ENCODE peak calls at places on chromosomes 16 and 17, in four cellular contexts. One of them, this sample, is unnamed.

GRCh38 chr16:66898207-66898606 is 17.9 kb downstream of the PDP2 start:
- DNase-seq in K562: no peak
- DNase-seq in GM12878: no peak
- DNase-seq in HCT116: no peak
- DNase-seq in this sample: no peak

GRCh38 chr16:84732674-84733352 is 33.0 kb downstream of the USP10 start:
- DNase-seq in GM12878: no peak
- DNase-seq in HCT116: no peak
- DNase-seq in K562: peak; percentile 63
- DNase-seq in this sample: no peak

GRCh38 chr17:72244494-72244893 is 123.7 kb downstream of the SOX9 start:
- DNase-seq in GM12878: no peak
- DNase-seq in HCT116: no peak
- DNase-seq in K562: no peak
- DNase-seq in this sample: no peak

GRCh38 chr17:48596000-48596734 is 2.6 kb upstream of the HOXB5 start:
- DNase-seq in GM12878: no peak
- DNase-seq in HCT116: no peak
- DNase-seq in K562: no peak
- DNase-seq in this sample: no peak

GRCh38 chr16:72426416-72426815 is 254.5 kb upstream of the PMFBP1 start:
- DNase-seq in HCT116: no peak
- DNase-seq in K562: no peak
- DNase-seq in GM12878: no peak
- DNase-seq in this sample: no peak

GRCh38 chr16:3065069-3065741 is at the start of gene IL32:
- DNase-seq in K562: no peak
- DNase-seq in GM12878: no peak
- DNase-seq in HCT116: no peak
- DNase-seq in this sample: no peak

GRCh38 chr16:535446-536405 is 8.2 kb downstream of the CAPN15 start:
- DNase-seq in HCT116: peak; percentile 54
- DNase-seq in GM12878: no peak
- DNase-seq in K562: peak; percentile 60
- DNase-seq in this sample: no peak

GRCh38 chr17:64174686-64175456 is 44.9 kb upstream of the ERN1 start:
- DNase-seq in K562: no peak
- DNase-seq in HCT116: no peak
- DNase-seq in GM12878: no peak
- DNase-seq in this sample: no peak

GRCh38 chr16:58045096-58045495 is 19.5 kb downstream of the MMP15 start:
- DNase-seq in K562: no peak
- DNase-seq in HCT116: no peak
- DNase-seq in GM12878: no peak
- DNase-seq in this sample: no peak

GRCh38 chr16:81697321-81697885 is 81.7 kb upstream of the PLCG2 start:
- DNase-seq in K562: peak; percentile 79
- DNase-seq in HCT116: peak; percentile 51
- DNase-seq in GM12878: no peak
- DNase-seq in this sample: peak; percentile 82

GRCh38 chr17:41665566-41666335 is 22.9 kb upstream of the EIF1 start:
- DNase-seq in K562: peak; percentile 96
- DNase-seq in GM12878: peak; percentile 67
- DNase-seq in HCT116: peak; percentile 66
- DNase-seq in this sample: no peak

GRCh38 chr17:41667280-41668008 is 21.2 kb upstream of the EIF1 start:
- DNase-seq in GM12878: no peak
- DNase-seq in HCT116: no peak
- DNase-seq in K562: no peak
- DNase-seq in this sample: no peak

GRCh38 chr17:41664587-41665565 is 23.8 kb upstream of the EIF1 start:
- DNase-seq in GM12878: no peak
- DNase-seq in K562: no peak
- DNase-seq in HCT116: no peak
- DNase-seq in this sample: no peak

GRCh38 chr17:41666708-41667279 is 21.9 kb upstream of the EIF1 start:
- DNase-seq in K562: peak; percentile 89
- DNase-seq in HCT116: peak; percentile 52
- DNase-seq in GM12878: peak; percentile 66
- DNase-seq in this sample: no peak

GRCh38 chr17:41666336-41666680 is 22.4 kb upstream of the EIF1 start:
- DNase-seq in HCT116: no peak
- DNase-seq in GM12878: peak; percentile 75
- DNase-seq in K562: peak; percentile 32
- DNase-seq in this sample: no peak
- TF ChIP-seq EGR1 in HCT116: no peak
- TF ChIP-seq EGR1 in GM12878: peak; percentile 26
- TF ChIP-seq EGR1 in K562: no peak
- TF ChIP-seq EGR1 in this sample: no peak

GRCh38 chr17:70622382-70623260 is 453.3 kb downstream of the KCNJ2 start:
- DNase-seq in GM12878: no peak
- DNase-seq in HCT116: peak; percentile 38
- DNase-seq in K562: peak; percentile 14
- DNase-seq in this sample: peak; percentile 81
- TF ChIP-seq RAD21 in GM12878: peak; percentile 74
- TF ChIP-seq RAD21 in HCT116: peak; percentile 73
- TF ChIP-seq RAD21 in K562: peak; percentile 56
- TF ChIP-seq RAD21 in this sample: peak; percentile 93

GRCh38 chr17:65463242-65463641 is 98.2 kb downstream of the AXIN2 start:
- DNase-seq in HCT116: no peak
- DNase-seq in GM12878: no peak
- DNase-seq in K562: no peak
- DNase-seq in this sample: no peak
- TF ChIP-seq SP1 in HCT116: no peak
- TF ChIP-seq SP1 in GM12878: no peak
- TF ChIP-seq SP1 in K562: no peak
- TF ChIP-seq SP1 in this sample: no peak

GRCh38 chr17:66398059-66398458 is 95.6 kb downstream of the PRKCA start:
- DNase-seq in HCT116: no peak
- DNase-seq in GM12878: no peak
- DNase-seq in K562: no peak
- DNase-seq in this sample: no peak

GRCh38 chr17:66395961-66396360 is 93.5 kb downstream of the PRKCA start:
- DNase-seq in GM12878: no peak
- DNase-seq in HCT116: no peak
- DNase-seq in K562: no peak
- DNase-seq in this sample: no peak

GRCh38 chr17:66398617-66399016 is 96.2 kb downstream of the PRKCA start:
- DNase-seq in HCT116: no peak
- DNase-seq in K562: no peak
- DNase-seq in GM12878: no peak
- DNase-seq in this sample: no peak

GRCh38 chr17:66399441-66399840 is 97.0 kb downstream of the PRKCA start:
- DNase-seq in K562: no peak
- DNase-seq in HCT116: no peak
- DNase-seq in GM12878: no peak
- DNase-seq in this sample: no peak

DNA sequence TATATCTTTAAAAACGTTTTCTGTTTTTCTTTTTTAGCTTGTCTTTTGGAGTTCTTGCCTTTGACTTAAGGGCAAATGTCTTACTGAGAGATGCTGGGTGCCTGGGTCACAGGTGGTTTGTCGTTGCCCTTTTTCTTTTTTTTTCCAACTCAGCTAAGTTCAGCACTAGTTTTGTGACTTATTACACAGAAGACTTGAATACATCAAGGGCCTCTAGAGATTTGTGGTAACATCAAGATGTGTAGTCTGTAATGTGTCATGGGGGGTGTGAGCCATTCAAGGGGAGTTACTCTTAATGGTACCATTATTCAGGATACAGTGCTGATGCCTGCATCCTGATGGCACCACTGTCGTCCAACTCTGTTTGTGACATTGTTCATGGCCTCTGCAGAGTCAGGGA is 95.1 kb downstream of the PRKCA start:
- DNase-seq in GM12878: no peak
- DNase-seq in K562: no peak
- DNase-seq in HCT116: no peak
- DNase-seq in this sample: no peak
- TF ChIP-seq EGR1 in GM12878: no peak
- TF ChIP-seq EGR1 in K562: no peak
- TF ChIP-seq EGR1 in HCT116: no peak
- TF ChIP-seq EGR1 in this sample: no peak

GRCh38 chr17:69342896-69343644 is 16.1 kb upstream of the ABCA5 start:
- DNase-seq in K562: no peak
- DNase-seq in GM12878: no peak
- DNase-seq in HCT116: no peak
- DNase-seq in this sample: no peak
- TF ChIP-seq RAD21 in K562: no peak
- TF ChIP-seq RAD21 in GM12878: no peak
- TF ChIP-seq RAD21 in HCT116: no peak
- TF ChIP-seq RAD21 in this sample: no peak